ENCODE peak calls at places on chromosomes 4 and X, in ten cellular contexts. E is stomach; Y is activated gamma-delta T cell treated with Interleukin-2 at 50 U/mL for 16 hours; G is iris pigment epithelial cell; X is T-helper 9 cell; M is bronchial epithelial cell; P is pons; R is cardiac muscle cell; H is SK-N-SH; J is central memory CD4-positive, alpha-beta T cell. D is an unnamed sample.

GRCh38 chr4:85776579-85776978 is 301.6 kb downstream of the ARHGAP24 start:
- DNase-seq in H (no peak), G (peak; percentile 71), M (peak; percentile 95), P (no peak), Y (no peak), R (no peak), E (no peak), J (no peak), X (no peak), D (no peak)

GRCh38 chr4:12409507-12410190 is 981.0 kb upstream of the HS3ST1 start:
- DNase-seq in R (no peak), H (no peak), P (peak; percentile 12), J (no peak), Y (no peak), E (no peak), G (peak; percentile 5), X (no peak), M (peak; percentile 90), D (no peak)

GRCh38 chrX:50812995-50813842 is 775 bp downstream of the SHROOM4 start:
- DNase-seq in X (no peak), G (peak; percentile 69), H (peak; percentile 39), M (no peak), R (peak; percentile 43), P (no peak), Y (no peak), J (no peak), E (peak; percentile 27), D (no peak)

GRCh38 chr4:73726000-73726399 is 14.4 kb upstream of the CXCL8 start:
- DNase-seq in M (peak; percentile 94), P (no peak), X (no peak), R (no peak), H (no peak), Y (no peak), G (peak; percentile 92), E (no peak), J (no peak), D (no peak)

GRCh38 chr4:100189820-100190642 is at the start of gene DDIT4L:
- DNase-seq in P (no peak), J (no peak), R (peak; percentile 66), X (no peak), H (peak; percentile 72), G (peak; percentile 34), M (peak; percentile 10), Y (peak; percentile 13), E (peak; percentile 44), D (no peak)

GRCh38 chrX:67555578-67556203 is 11.9 kb downstream of the AR start:
- DNase-seq in H (peak; percentile 45), P (no peak), X (no peak), G (peak; percentile 49), M (peak; percentile 30), R (peak; percentile 26), Y (no peak), E (peak; percentile 43), J (no peak), D (no peak)

GRCh38 chr4:113603926-113604325 is 157.6 kb downstream of the CAMK2D start:
- DNase-seq in P (no peak), M (no peak), E (no peak), J (no peak), X (no peak), Y (no peak), R (no peak), G (no peak), H (no peak), D (no peak)

GRCh38 chrX:133151320-133151719 is 54.4 kb upstream of the USP26 start:
- DNase-seq in H (no peak), P (no peak), Y (no peak), X (no peak), G (no peak), E (no peak), M (peak; percentile 55), R (no peak), J (no peak), D (no peak)

GRCh38 chr4:149765630-149766029 is 50.0 kb downstream of the IQCM start:
- DNase-seq in E (no peak), M (peak; percentile 73), H (no peak), P (no peak), X (no peak), G (peak; percentile 55), Y (no peak), J (no peak), R (no peak), D (no peak)